ENCODE peak calls at places on chromosome 5, in five cellular contexts. One of them, this sample, is unnamed. For H3K27me3, the result is how much of the 10 kb centered on the place peaks cover.

GRCh38 chr5:17056056-17056690 is 120.1 kb upstream of the MYO10 start:
- DNase-seq in MG63: peak
- DNase-seq in brain microvascular endothelial cell: no peak
- DNase-seq in psoas muscle: no peak
- DNase-seq in upper lobe of right lung: no peak
- DNase-seq in this sample: peak

GRCh38 chr5:37847978-37848425 is 8.2 kb upstream of the GDNF start:
- DNase-seq in brain microvascular endothelial cell: peak
- DNase-seq in upper lobe of right lung: no peak
- DNase-seq in psoas muscle: peak
- DNase-seq in MG63: peak
- DNase-seq in this sample: peak

GRCh38 chr5:57037355-57037754 is 85.4 kb upstream of the MIER3 start:
- DNase-seq in psoas muscle: no peak
- DNase-seq in brain microvascular endothelial cell: no peak
- DNase-seq in MG63: peak
- DNase-seq in upper lobe of right lung: no peak
- DNase-seq in this sample: no peak

GRCh38 chr5:151798674-151799073 is 26.9 kb downstream of the G3BP1 start:
- DNase-seq in brain microvascular endothelial cell: no peak
- DNase-seq in psoas muscle: no peak
- DNase-seq in MG63: no peak
- DNase-seq in upper lobe of right lung: no peak
- DNase-seq in this sample: no peak

GRCh38 chr5:141496038-141496437 is 7.2 kb downstream of the PCDHGC5 start:
- DNase-seq in psoas muscle: no peak
- DNase-seq in brain microvascular endothelial cell: peak
- DNase-seq in upper lobe of right lung: no peak
- DNase-seq in MG63: no peak
- DNase-seq in this sample: no peak

GRCh38 chr5:82276800-82277612 is 1.1 kb downstream of the RPS23 start:
- DNase-seq in upper lobe of right lung: no peak
- DNase-seq in MG63: no peak
- DNase-seq in psoas muscle: no peak
- DNase-seq in brain microvascular endothelial cell: no peak
- DNase-seq in this sample: no peak

GRCh38 chr5:76325876-76326491 is 77.1 kb upstream of the IQGAP2 start:
- DNase-seq in psoas muscle: no peak
- DNase-seq in brain microvascular endothelial cell: no peak
- DNase-seq in upper lobe of right lung: no peak
- DNase-seq in MG63: no peak
- DNase-seq in this sample: no peak

GRCh38 chr5:137097203-137097602 is 401.9 kb downstream of the SPOCK1 start:
- DNase-seq in MG63: peak
- DNase-seq in psoas muscle: no peak
- DNase-seq in upper lobe of right lung: no peak
- DNase-seq in brain microvascular endothelial cell: no peak
- DNase-seq in this sample: no peak

GRCh38 chr5:15510092-15510491 is 10.1 kb downstream of the FBXL7 start:
- DNase-seq in psoas muscle: no peak
- DNase-seq in upper lobe of right lung: no peak
- DNase-seq in brain microvascular endothelial cell: no peak
- DNase-seq in MG63: peak
- DNase-seq in this sample: no peak

GRCh38 chr5:169856571-169856970 is 123.7 kb downstream of the INSYN2B start:
- DNase-seq in MG63: peak
- DNase-seq in upper lobe of right lung: no peak
- DNase-seq in brain microvascular endothelial cell: peak
- DNase-seq in psoas muscle: no peak
- DNase-seq in this sample: peak

GRCh38 chr5:91386120-91386519 is 3.0 kb upstream of the ARRDC3 start:
- DNase-seq in brain microvascular endothelial cell: no peak
- DNase-seq in MG63: no peak
- DNase-seq in psoas muscle: no peak
- DNase-seq in upper lobe of right lung: no peak
- DNase-seq in this sample: no peak

GRCh38 chr5:154521756-154522155 is 43.7 kb upstream of the HAND1 start:
- DNase-seq in upper lobe of right lung: peak
- DNase-seq in psoas muscle: no peak
- DNase-seq in brain microvascular endothelial cell: no peak
- DNase-seq in MG63: no peak
- DNase-seq in this sample: no peak

GRCh38 chr5:9279779-9280178 is 266.1 kb downstream of the SEMA5A start:
- DNase-seq in MG63: no peak
- DNase-seq in psoas muscle: no peak
- DNase-seq in brain microvascular endothelial cell: no peak
- DNase-seq in upper lobe of right lung: no peak
- DNase-seq in this sample: no peak

GRCh38 chr5:180594311-180595045 is 3.2 kb upstream of the SCGB3A1 start:
- DNase-seq in psoas muscle: no peak
- DNase-seq in MG63: no peak
- DNase-seq in upper lobe of right lung: no peak
- DNase-seq in brain microvascular endothelial cell: no peak
- DNase-seq in this sample: no peak

GRCh38 chr5:122907238-122907637 is 61.8 kb downstream of the SNX24 start:
- DNase-seq in MG63: no peak
- DNase-seq in brain microvascular endothelial cell: peak
- DNase-seq in upper lobe of right lung: no peak
- DNase-seq in psoas muscle: no peak
- DNase-seq in this sample: peak

GRCh38 chr5:67010684-67011409 is 185.8 kb downstream of the CD180 start:
- DNase-seq in psoas muscle: peak
- DNase-seq in MG63: peak
- DNase-seq in upper lobe of right lung: no peak
- DNase-seq in brain microvascular endothelial cell: peak
- DNase-seq in this sample: peak

GRCh38 chr5:42830924-42831323 is 19.2 kb upstream of the SELENOP start:
- DNase-seq in brain microvascular endothelial cell: no peak
- DNase-seq in psoas muscle: no peak
- DNase-seq in upper lobe of right lung: no peak
- DNase-seq in MG63: no peak
- DNase-seq in this sample: no peak

GRCh38 chr5:146078566-146078965 is 26.8 kb downstream of the PLAC8L1 start:
- DNase-seq in psoas muscle: no peak
- DNase-seq in brain microvascular endothelial cell: no peak
- DNase-seq in upper lobe of right lung: no peak
- DNase-seq in MG63: no peak
- DNase-seq in this sample: no peak

GRCh38 chr5:181221792-181222629 is 1.1 kb upstream of the TRIM41 start:
- DNase-seq in brain microvascular endothelial cell: peak
- DNase-seq in MG63: peak
- DNase-seq in upper lobe of right lung: peak
- DNase-seq in psoas muscle: peak
- DNase-seq in this sample: peak

GRCh38 chr5:30405821-30406220 is 787.7 kb upstream of the CDH6 start:
- DNase-seq in upper lobe of right lung: no peak
- DNase-seq in MG63: no peak
- DNase-seq in brain microvascular endothelial cell: peak
- DNase-seq in psoas muscle: no peak
- DNase-seq in this sample: no peak

GRCh38 chr5:143235423-143235822 is 168.1 kb downstream of the NR3C1 start:
- DNase-seq in psoas muscle: no peak
- DNase-seq in brain microvascular endothelial cell: peak
- DNase-seq in MG63: peak
- DNase-seq in upper lobe of right lung: no peak
- DNase-seq in this sample: peak

GRCh38 chr5:175037820-175038219 is 313.4 kb downstream of the MSX2 start:
- DNase-seq in psoas muscle: no peak
- DNase-seq in upper lobe of right lung: no peak
- DNase-seq in MG63: no peak
- DNase-seq in brain microvascular endothelial cell: no peak
- DNase-seq in this sample: no peak

GRCh38 chr5:175034924-175035323 is 310.5 kb downstream of the MSX2 start:
- DNase-seq in psoas muscle: no peak
- DNase-seq in upper lobe of right lung: no peak
- DNase-seq in MG63: no peak
- DNase-seq in brain microvascular endothelial cell: no peak
- DNase-seq in this sample: no peak

GRCh38 chr5:175032013-175032412 is 307.6 kb downstream of the MSX2 start:
- DNase-seq in upper lobe of right lung: no peak
- DNase-seq in brain microvascular endothelial cell: no peak
- DNase-seq in MG63: no peak
- DNase-seq in psoas muscle: no peak
- DNase-seq in this sample: no peak

GRCh38 chr5:175032741-175033151 is 308.4 kb downstream of the MSX2 start:
- DNase-seq in psoas muscle: no peak
- DNase-seq in upper lobe of right lung: no peak
- DNase-seq in brain microvascular endothelial cell: no peak
- DNase-seq in MG63: no peak
- DNase-seq in this sample: no peak

DNA sequence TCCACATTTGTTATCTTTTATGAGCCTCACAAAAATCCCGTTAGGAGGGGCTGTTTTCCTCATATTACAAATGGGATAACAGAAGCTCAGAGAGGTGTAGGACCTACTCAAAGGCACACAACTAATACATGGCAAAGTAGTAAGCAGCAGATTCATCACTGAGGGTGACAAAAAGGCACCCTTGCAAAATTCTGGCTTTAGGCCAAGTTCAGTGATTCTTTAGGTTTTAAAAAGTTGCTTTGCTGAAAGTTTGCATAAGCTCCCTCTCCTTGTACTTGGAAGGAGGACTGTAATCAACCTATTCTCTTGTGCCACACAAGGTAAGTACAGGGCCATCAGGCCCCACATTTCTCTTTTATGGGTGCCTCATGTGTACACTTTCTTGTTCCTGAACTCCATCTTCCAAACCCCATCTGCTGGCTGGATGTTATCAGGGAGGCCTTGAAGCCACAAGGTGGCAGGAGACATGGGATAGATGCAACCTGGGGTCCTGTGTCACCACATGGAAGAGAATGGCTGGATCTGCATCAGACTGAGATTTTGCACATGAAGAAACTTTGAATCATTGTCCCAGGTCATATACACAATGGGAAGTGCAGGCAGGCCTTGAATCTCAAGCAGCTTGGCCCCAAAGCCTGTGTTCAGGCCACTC is 311.6 kb downstream of the MSX2 start:
- DNase-seq in MG63: no peak
- DNase-seq in psoas muscle: no peak
- DNase-seq in brain microvascular endothelial cell: no peak
- DNase-seq in upper lobe of right lung: no peak
- DNase-seq in this sample: no peak
- H3K27me3 ChIP-seq in MG63: under half
- H3K27me3 ChIP-seq in psoas muscle: under half
- H3K27me3 ChIP-seq in brain microvascular endothelial cell: under half
- H3K27me3 ChIP-seq in upper lobe of right lung: under half
- H3K27me3 ChIP-seq in this sample: under half

DNA sequence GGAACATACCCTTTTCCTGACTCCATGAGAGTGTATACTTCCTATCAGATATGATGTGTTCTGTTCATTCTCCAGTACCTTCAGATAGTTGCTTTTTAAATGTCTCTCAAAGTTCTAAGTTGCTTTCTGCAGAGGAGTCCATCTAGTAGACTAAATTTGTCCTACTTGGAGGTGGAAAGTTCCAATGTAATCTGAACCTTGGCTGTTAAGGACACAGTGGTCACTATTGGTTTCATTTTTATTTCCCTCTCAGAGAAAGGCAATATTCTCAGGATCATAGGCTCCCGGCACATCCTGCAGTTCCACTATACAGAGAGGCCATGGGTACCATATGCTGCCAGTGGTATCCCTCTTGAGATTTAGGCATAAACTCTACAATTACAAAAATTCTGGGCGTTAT is 634.6 kb downstream of the LRRC70 start:
- DNase-seq in psoas muscle: no peak
- DNase-seq in upper lobe of right lung: no peak
- DNase-seq in brain microvascular endothelial cell: no peak
- DNase-seq in MG63: no peak
- DNase-seq in this sample: no peak
- H3K4me3 ChIP-seq in psoas muscle: no peak
- H3K4me3 ChIP-seq in upper lobe of right lung: no peak
- H3K4me3 ChIP-seq in brain microvascular endothelial cell: no peak
- H3K4me3 ChIP-seq in MG63: no peak
- H3K4me3 ChIP-seq in this sample: no peak

GRCh38 chr5:35046754-35047153 is 995 bp downstream of the AGXT2 start:
- DNase-seq in brain microvascular endothelial cell: peak
- DNase-seq in psoas muscle: no peak
- DNase-seq in upper lobe of right lung: no peak
- DNase-seq in MG63: peak
- DNase-seq in this sample: peak

GRCh38 chr5:35047785-35048404 is at the start of gene AGXT2:
- DNase-seq in brain microvascular endothelial cell: no peak
- DNase-seq in upper lobe of right lung: no peak
- DNase-seq in psoas muscle: no peak
- DNase-seq in MG63: no peak
- DNase-seq in this sample: no peak

GRCh38 chr5:35048910-35049309 is 1.2 kb upstream of the AGXT2 start:
- DNase-seq in upper lobe of right lung: no peak
- DNase-seq in brain microvascular endothelial cell: no peak
- DNase-seq in MG63: no peak
- DNase-seq in psoas muscle: no peak
- DNase-seq in this sample: no peak

GRCh38 chr5:35050541-35051126 is 2.9 kb upstream of the AGXT2 start:
- DNase-seq in MG63: no peak
- DNase-seq in upper lobe of right lung: no peak
- DNase-seq in psoas muscle: no peak
- DNase-seq in brain microvascular endothelial cell: no peak
- DNase-seq in this sample: no peak
- H3K27me3 ChIP-seq in MG63: under half
- H3K27me3 ChIP-seq in upper lobe of right lung: under half
- H3K27me3 ChIP-seq in psoas muscle: under half
- H3K27me3 ChIP-seq in brain microvascular endothelial cell: under half
- H3K27me3 ChIP-seq in this sample: under half

GRCh38 chr5:148063861-148064260 is at the start of gene SPINK5:
- DNase-seq in brain microvascular endothelial cell: no peak
- DNase-seq in psoas muscle: no peak
- DNase-seq in MG63: no peak
- DNase-seq in upper lobe of right lung: no peak
- DNase-seq in this sample: peak
- H3K4me3 ChIP-seq in brain microvascular endothelial cell: no peak
- H3K4me3 ChIP-seq in psoas muscle: no peak
- H3K4me3 ChIP-seq in MG63: no peak
- H3K4me3 ChIP-seq in upper lobe of right lung: no peak
- H3K4me3 ChIP-seq in this sample: no peak

GRCh38 chr5:1008451-1009358 is at the start of gene NKD2:
- DNase-seq in upper lobe of right lung: peak
- DNase-seq in psoas muscle: peak
- DNase-seq in brain microvascular endothelial cell: no peak
- DNase-seq in MG63: peak
- DNase-seq in this sample: no peak
- H3K27me3 ChIP-seq in upper lobe of right lung: under half
- H3K27me3 ChIP-seq in psoas muscle: half or more
- H3K27me3 ChIP-seq in brain microvascular endothelial cell: half or more
- H3K27me3 ChIP-seq in MG63: under half
- H3K27me3 ChIP-seq in this sample: under half

GRCh38 chr5:96703384-96703910 is 41.3 kb downstream of the CAST start:
- DNase-seq in MG63: no peak
- DNase-seq in upper lobe of right lung: no peak
- DNase-seq in brain microvascular endothelial cell: no peak
- DNase-seq in psoas muscle: no peak
- DNase-seq in this sample: peak
- H3K4me3 ChIP-seq in MG63: peak
- H3K4me3 ChIP-seq in upper lobe of right lung: peak
- H3K4me3 ChIP-seq in brain microvascular endothelial cell: peak
- H3K4me3 ChIP-seq in psoas muscle: peak
- H3K4me3 ChIP-seq in this sample: peak